ENCODE peak calls at places on chromosomes 5 and 9, in ten cellular contexts. O, E, K, B, Q, A, P, U, N and Z are unnamed samples.

GRCh38 chr5:96876292-96876850 is at the start of gene ERAP2:
- DNase-seq in O (no peak), E (no peak), K (peak), B (no peak), Q (no peak), A (no peak), P (no peak), U (peak), N (no peak), Z (no peak)

GRCh38 chr5:123035320-123035949 is 1.1 kb downstream of the PPIC start:
- DNase-seq in O (peak), E (peak), K (peak), B (peak), Q (no peak), A (peak), P (peak), U (peak), N (no peak), Z (peak)

GRCh38 chr9:114558027-114558675 is 29.4 kb upstream of the ATP6V1G1 start:
- DNase-seq in O (no peak), E (no peak), K (no peak), B (peak), Q (no peak), A (no peak), P (peak), U (no peak), N (no peak), Z (no peak)

GRCh38 chr9:115597330-115597729 is 479.4 kb upstream of the TNC start:
- DNase-seq in O (no peak), E (no peak), K (no peak), B (no peak), Q (no peak), A (no peak), P (no peak), U (no peak), N (no peak), Z (no peak)

GRCh38 chr9:120768870-120769269 is 24.3 kb downstream of the FBXW2 start:
- DNase-seq in O (no peak), E (no peak), K (no peak), B (no peak), Q (no peak), A (no peak), P (no peak), U (no peak), N (no peak), Z (no peak)

GRCh38 chr5:103424008-103424407 is 138.6 kb downstream of the NUDT12 start:
- DNase-seq in O (no peak), E (no peak), K (no peak), B (no peak), Q (no peak), A (no peak), P (no peak), U (no peak), N (no peak), Z (no peak)

GRCh38 chr9:136634904-136635303 is 27.8 kb upstream of the EGFL7 start:
- DNase-seq in O (no peak), E (no peak), K (no peak), B (peak), Q (no peak), A (no peak), P (no peak), U (peak), N (no peak), Z (no peak)

GRCh38 chr5:12284604-12285003 is 380.4 kb upstream of the CTNND2 start:
- DNase-seq in O (no peak), E (no peak), K (no peak), B (no peak), Q (no peak), A (no peak), P (no peak), U (no peak), N (no peak), Z (no peak)

GRCh38 chr5:87410941-87411340 is 1.8 kb downstream of the CCNH start:
- DNase-seq in O (no peak), E (no peak), K (no peak), B (no peak), Q (no peak), A (no peak), P (no peak), U (no peak), N (no peak), Z (no peak)

GRCh38 chr9:83069651-83070050 is 6.7 kb upstream of the RASEF start:
- DNase-seq in O (no peak), E (no peak), K (no peak), B (no peak), Q (no peak), A (no peak), P (no peak), U (no peak), N (no peak), Z (no peak)

DNA sequence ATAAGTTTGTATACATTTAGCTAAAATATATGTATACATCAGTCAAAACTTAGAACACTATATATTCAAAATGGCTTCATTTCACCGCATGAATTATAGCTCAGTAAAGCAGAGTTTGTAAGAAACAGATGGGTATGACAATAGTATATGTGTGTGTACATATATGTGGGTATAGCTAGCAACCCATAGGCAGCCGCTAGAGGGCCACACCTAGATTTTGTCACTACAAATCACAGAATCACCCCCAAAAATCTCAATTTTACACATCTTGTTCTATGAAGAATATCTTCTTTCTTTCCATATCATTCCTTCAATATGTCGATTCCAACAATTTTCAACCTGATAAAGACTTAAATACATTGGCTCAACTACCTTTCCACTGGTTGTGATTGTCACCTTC is 357.8 kb upstream of the CCNG1 start:
- DNase-seq in O (no peak), E (no peak), K (peak), B (no peak), Q (no peak), A (peak), P (no peak), U (no peak), N (no peak), Z (peak)
- TF ChIP-seq CTCF in O (no peak), E (peak), K (peak), B (peak), Q (no peak), A (peak), P (peak), U (peak), N (no peak), Z (peak)

GRCh38 chr5:66861402-66861801 is 265.2 kb downstream of the MAST4 start:
- DNase-seq in O (no peak), E (no peak), K (no peak), B (no peak), Q (no peak), A (no peak), P (no peak), U (no peak), N (no peak), Z (no peak)
- TF ChIP-seq CTCF in O (no peak), E (no peak), K (no peak), B (no peak), Q (no peak), A (no peak), P (no peak), U (no peak), N (no peak), Z (no peak)

GRCh38 chr5:32713396-32714381 is 2.6 kb downstream of the NPR3 start:
- DNase-seq in O (no peak), E (no peak), K (peak), B (peak), Q (no peak), A (peak), P (peak), U (peak), N (no peak), Z (peak)
- TF ChIP-seq CTCF in O (no peak), E (no peak), K (no peak), B (no peak), Q (no peak), A (no peak), P (no peak), U (no peak), N (no peak), Z (no peak)

GRCh38 chr5:170849374-170849773 is 12.4 kb upstream of the RANBP17 start:
- DNase-seq in O (no peak), E (no peak), K (no peak), B (no peak), Q (no peak), A (no peak), P (no peak), U (no peak), N (no peak), Z (no peak)
- TF ChIP-seq CTCF in O (no peak), E (no peak), K (no peak), B (no peak), Q (no peak), A (no peak), P (no peak), U (no peak), N (no peak), Z (no peak)

GRCh38 chr9:134364391-134365114 is 38.3 kb downstream of the RXRA start:
- DNase-seq in O (no peak), E (no peak), K (no peak), B (no peak), Q (no peak), A (no peak), P (no peak), U (no peak), N (no peak), Z (no peak)
- TF ChIP-seq CTCF in O (no peak), E (peak), K (no peak), B (no peak), Q (no peak), A (no peak), P (no peak), U (peak), N (no peak), Z (no peak)

DNA sequence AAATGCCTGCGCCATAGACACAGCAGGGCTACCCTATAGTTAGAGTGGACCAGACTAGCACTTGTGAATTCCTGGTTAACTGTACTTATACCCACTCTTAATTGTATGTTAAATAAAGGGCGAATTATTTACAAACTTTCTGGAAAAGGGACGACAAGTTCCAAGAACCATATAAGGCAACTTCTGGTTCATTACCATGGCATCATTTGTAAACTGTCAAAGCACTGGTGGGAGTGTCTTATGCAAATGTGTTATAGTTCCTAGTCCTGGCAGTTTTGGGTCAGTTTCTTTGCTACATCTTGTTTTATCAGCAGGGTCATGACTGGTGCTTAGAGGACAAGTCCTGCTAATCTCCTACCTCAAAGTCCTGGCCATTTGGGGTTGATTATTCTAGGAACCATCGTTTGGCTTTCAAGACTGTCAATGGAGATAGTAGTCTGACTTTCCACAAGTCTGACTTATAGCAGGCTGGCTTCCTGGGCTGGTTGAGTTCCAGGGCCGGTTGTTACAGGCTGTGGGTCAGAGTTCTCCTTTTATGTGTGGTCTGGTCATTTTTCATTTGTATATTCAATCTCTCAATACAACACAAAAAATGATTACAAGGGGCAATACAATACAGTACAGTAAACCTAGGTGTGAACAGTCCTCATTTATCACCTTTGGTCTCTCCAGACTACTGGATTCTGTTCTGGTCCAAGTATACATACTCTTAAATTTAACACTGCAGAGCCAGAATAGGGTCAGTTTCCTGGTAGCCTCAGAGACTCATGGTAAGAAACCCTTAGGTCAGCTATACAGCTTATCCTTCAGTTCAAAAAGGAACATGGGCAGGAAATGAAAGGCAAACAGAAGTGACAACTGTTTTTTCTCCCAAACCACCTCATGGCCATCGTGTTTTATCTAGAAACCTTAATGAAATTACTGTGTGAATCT is 8.3 kb upstream of the CFAP95 start:
- DNase-seq in O (no peak), E (no peak), K (no peak), B (no peak), Q (no peak), A (no peak), P (no peak), U (no peak), N (no peak), Z (no peak)
- TF ChIP-seq CTCF in O (no peak), E (no peak), K (no peak), B (no peak), Q (no peak), A (no peak), P (no peak), U (no peak), N (no peak), Z (no peak)

GRCh38 chr5:60886158-60886557 is 42.1 kb upstream of the ELOVL7 start:
- DNase-seq in O (no peak), E (no peak), K (no peak), B (no peak), Q (no peak), A (no peak), P (no peak), U (no peak), N (no peak), Z (no peak)

GRCh38 chr5:60887096-60887495 is 43.0 kb upstream of the ELOVL7 start:
- DNase-seq in O (no peak), E (no peak), K (no peak), B (no peak), Q (no peak), A (no peak), P (no peak), U (no peak), N (no peak), Z (no peak)

GRCh38 chr5:60888359-60889061 is 44.4 kb upstream of the ELOVL7 start:
- DNase-seq in O (no peak), E (no peak), K (no peak), B (no peak), Q (no peak), A (no peak), P (no peak), U (no peak), N (no peak), Z (no peak)

GRCh38 chr5:60883229-60883628 is 39.2 kb upstream of the ELOVL7 start:
- DNase-seq in O (no peak), E (peak), K (peak), B (no peak), Q (no peak), A (no peak), P (no peak), U (peak), N (no peak), Z (no peak)
- TF ChIP-seq CTCF in O (no peak), E (peak), K (no peak), B (peak), Q (no peak), A (peak), P (no peak), U (peak), N (no peak), Z (peak)